ENCODE peak calls at places on chromosomes 6 and 20, in five cellular contexts. F, M, J, E and K are unnamed samples.

GRCh38 chr6:15038013-15038791 is 207.7 kb upstream of the JARID2 start:
- DNase-seq in J (no peak), M (no peak), F (no peak), E (no peak), K (no peak)

GRCh38 chr6:31794294-31794865 is 1.2 kb downstream of the VARS1 start:
- DNase-seq in F (no peak), E (no peak), J (no peak), M (peak; percentile 52), K (no peak)

GRCh38 chr20:34979366-34980153 is 23.9 kb downstream of the MYH7B start:
- DNase-seq in E (peak; percentile 44), J (no peak), F (no peak), M (no peak), K (no peak)

GRCh38 chr20:40880063-40880715 is 148.4 kb upstream of the TOP1 start:
- DNase-seq in F (no peak), J (no peak), E (no peak), M (no peak), K (no peak)

GRCh38 chr6:156948807-156949206 is 171.6 kb downstream of the ARID1B start:
- DNase-seq in M (peak; percentile 93), J (no peak), E (peak; percentile 46), F (no peak), K (no peak)

GRCh38 chr20:23214903-23215302 is 128.8 kb upstream of the CD93 start:
- DNase-seq in F (no peak), M (peak; percentile 15), J (no peak), E (no peak), K (no peak)

GRCh38 chr6:43897571-43898302 is 127.7 kb downstream of the VEGFA start:
- DNase-seq in F (no peak), J (no peak), E (no peak), M (no peak), K (no peak)

GRCh38 chr6:161161121-161161520 is 112.7 kb downstream of the AGPAT4 start:
- DNase-seq in M (no peak), J (no peak), F (no peak), E (no peak), K (no peak)

GRCh38 chr20:21031666-21032065 is 74.5 kb downstream of the LINC00237 start:
- DNase-seq in F (no peak), J (no peak), M (no peak), E (no peak), K (no peak)